ENCODE peak calls at places on chromosomes 12 and 14, in four cellular contexts. G is fibroblast of lung, K is left ventricle myocardium inferior, I is NT2/D1. V is an unnamed sample. For H3K4me1 and H3K9me3, the result is how much of the 10 kb centered on the place peaks cover.

GRCh38 chr14:98501335-98501734 is 770.7 kb downstream of the BCL11B start:
- DNase-seq in I (no peak), K (no peak), G (no peak), V (no peak)

GRCh38 chr14:105312973-105313372 is 1.6 kb upstream of the PACS2 start:
- DNase-seq in K (no peak), I (no peak), G (no peak), V (no peak)

GRCh38 chr12:4440187-4440941 is 5.3 kb downstream of the FGF6 start:
- DNase-seq in K (no peak), I (peak), G (no peak), V (no peak)

GRCh38 chr12:55930771-55931316 is at the start of gene DGKA:
- DNase-seq in G (peak), I (no peak), K (peak), V (no peak)

GRCh38 chr12:74538491-74539258 is 1.0 kb downstream of the ATXN7L3B start:
- DNase-seq in I (no peak), G (peak), K (no peak), V (no peak)

GRCh38 chr12:25864287-25864686 is 94.2 kb upstream of the RASSF8 start:
- DNase-seq in I (no peak), G (no peak), K (no peak), V (no peak)

GRCh38 chr12:16606936-16607335 is 974 bp upstream of the LMO3 start:
- DNase-seq in I (no peak), G (no peak), K (no peak), V (no peak)

GRCh38 chr14:45810152-45810872 is 557.3 kb upstream of the MIS18BP1 start:
- DNase-seq in G (no peak), K (no peak), I (no peak), V (no peak)

DNA sequence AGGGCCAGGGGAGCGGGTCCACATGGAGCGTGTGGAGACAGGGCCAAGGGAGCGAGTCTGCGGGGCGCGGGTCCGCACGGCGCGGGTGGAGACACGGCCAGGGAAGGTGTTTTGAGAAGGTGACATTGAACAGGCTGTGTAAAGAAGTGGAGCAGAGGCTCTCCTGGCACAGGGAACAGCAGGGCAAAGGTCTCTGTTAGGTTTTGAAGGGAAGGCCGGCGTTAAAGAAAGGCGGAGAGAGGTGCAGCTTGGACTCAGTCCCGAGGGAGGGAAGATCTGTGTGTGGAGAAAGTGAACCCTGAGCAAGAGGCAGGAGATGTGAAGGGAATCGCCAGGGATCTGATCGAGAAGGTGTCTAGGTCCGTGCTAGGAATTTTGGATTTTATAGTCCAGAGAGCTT is 1.8 kb downstream of the PXMP2 start:
- DNase-seq in I (no peak), G (no peak), K (no peak), V (no peak)
- H3K4me3 ChIP-seq in I (peak), G (no peak), K (peak), V (peak)

GRCh38 chr12:52049688-52050087 is 1.6 kb upstream of the NR4A1 start:
- DNase-seq in K (no peak), I (no peak), G (no peak), V (no peak)

GRCh38 chr12:52052471-52053186 is 1.4 kb downstream of the NR4A1 start:
- DNase-seq in G (peak), K (no peak), I (no peak), V (no peak)

GRCh38 chr12:52049286-52049685 is 2.0 kb upstream of the NR4A1 start:
- DNase-seq in G (no peak), I (no peak), K (no peak), V (no peak)

GRCh38 chr12:52050116-52050770 is 999 bp upstream of the NR4A1 start:
- DNase-seq in K (no peak), I (no peak), G (peak), V (no peak)

DNA sequence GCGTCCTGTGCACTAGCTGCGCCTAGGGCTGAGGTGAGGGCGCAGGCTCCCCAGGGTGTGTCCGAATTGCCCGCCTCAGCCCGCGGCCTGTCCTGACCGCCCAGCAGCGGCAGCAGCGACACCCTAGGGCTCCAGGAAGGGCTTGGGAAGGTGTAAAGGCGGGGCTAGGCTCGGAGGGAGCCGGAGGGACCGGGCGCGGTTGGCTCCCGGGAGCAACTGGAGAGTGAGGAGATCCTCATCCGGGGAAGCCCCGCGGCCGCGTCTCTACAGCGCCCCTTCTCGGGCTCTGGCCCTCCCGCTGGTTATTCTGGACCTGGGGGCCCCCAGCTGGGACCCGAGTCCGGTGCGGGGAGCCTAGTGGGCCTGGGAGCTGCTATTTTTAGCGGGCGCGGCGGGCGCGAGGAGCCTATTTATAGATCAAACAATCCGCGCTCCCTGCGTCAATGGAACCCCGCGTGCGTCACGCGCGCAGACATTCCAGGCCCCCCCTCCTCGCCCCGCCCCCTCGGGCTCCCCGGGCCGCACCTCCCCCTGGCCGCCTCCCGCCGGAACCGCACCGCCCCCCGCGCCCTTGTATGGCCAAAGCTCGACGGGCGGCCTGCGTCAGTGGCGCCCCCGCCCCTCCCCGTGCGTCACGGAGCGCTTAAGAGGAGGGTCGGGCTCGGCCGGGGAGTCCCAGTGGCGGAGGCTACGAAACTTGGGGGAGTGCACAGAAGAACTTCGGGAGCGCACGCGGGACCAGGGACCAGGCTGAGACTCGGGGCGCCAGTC is at the start of gene NR4A1:
- DNase-seq in I (peak), G (peak), K (peak), V (no peak)
- H3K4me1 ChIP-seq in I (under half), G (under half), K (half or more), V (under half)

DNA sequence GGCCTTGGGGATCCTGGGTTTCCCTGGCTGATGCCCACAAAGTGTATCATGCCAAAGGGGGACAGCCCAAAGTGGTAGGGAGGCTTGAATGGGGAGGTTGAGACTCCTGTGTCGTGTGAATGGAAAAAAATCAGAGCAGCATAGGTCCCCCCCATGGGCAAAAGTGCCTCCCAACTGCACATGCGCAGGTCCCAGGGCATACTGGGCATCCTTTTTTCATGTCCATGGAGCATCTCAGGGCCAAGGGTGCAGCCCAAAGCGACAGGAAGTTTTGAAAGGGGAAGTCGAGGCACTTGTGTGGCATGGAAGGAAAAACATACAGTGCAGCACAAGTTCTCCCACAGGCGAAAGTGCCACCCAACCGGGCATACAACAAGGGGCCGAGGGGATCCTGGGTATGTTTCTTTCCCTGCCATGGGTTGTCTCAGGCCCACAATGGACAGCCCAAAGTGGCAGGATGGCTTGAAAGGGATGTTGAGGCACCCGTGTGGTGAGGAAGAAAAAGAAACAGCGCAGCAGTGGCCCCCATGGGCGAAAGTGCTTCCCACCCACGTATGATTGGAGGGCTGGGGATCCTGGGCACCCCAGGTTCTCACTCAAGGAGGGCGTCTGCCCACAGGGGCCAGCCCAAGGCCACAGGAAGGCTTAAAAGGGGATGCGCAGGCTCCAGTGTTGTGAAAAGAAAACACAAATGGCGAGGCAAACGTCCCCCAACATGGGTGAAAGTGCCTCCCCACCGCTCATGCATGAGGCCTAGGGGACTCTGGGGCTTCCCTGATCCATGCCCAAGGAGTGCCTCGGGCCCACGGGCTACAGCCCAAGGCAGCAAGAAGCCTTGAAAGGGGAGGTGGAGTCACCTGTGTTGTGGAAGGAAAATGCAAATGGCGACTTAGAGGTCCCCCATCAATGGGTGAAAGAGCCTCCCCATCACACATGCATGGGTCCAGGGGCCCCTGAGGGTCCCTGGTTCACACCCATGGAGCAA is 573.7 kb downstream of the ALG10 start:
- DNase-seq in I (no peak), G (no peak), K (no peak), V (no peak)
- H3K9me3 ChIP-seq in I (half or more), G (under half), K (half or more), V (under half)

GRCh38 chr14:91048256-91048655 is 12.2 kb downstream of the RPS6KA5 start:
- DNase-seq in K (no peak), G (no peak), I (no peak), V (no peak)

GRCh38 chr14:91041450-91041849 is 19.0 kb downstream of the RPS6KA5 start:
- DNase-seq in G (no peak), K (no peak), I (no peak), V (no peak)

GRCh38 chr14:91046488-91047072 is 13.9 kb downstream of the RPS6KA5 start:
- DNase-seq in G (no peak), I (no peak), K (no peak), V (no peak)

GRCh38 chr14:91048676-91049075 is 11.8 kb downstream of the RPS6KA5 start:
- DNase-seq in G (no peak), I (no peak), K (no peak), V (no peak)

GRCh38 chr14:91047174-91047753 is 13.2 kb downstream of the RPS6KA5 start:
- DNase-seq in K (no peak), I (no peak), G (no peak), V (no peak)
- H3K4me3 ChIP-seq in K (no peak), I (no peak), G (no peak), V (no peak)

V was measured in iPS DF 6.9.